ENCODE peak calls at places on chromosomes 7 and 10, in eight cellular contexts. S, T, O, V, I, A, N and G are unnamed samples.
A peak's percentile ranks its signal among the peaks of the same experiment; 100 is the strongest.

GRCh38 chr10:93261089-93261488 is 187.4 kb downstream of the CYP26A1 start:
- DNase-seq in S (no peak), T (no peak), O (no peak), V (no peak), I (no peak), A (no peak), N (no peak), G (no peak)

GRCh38 chr10:131806146-131806545 is 94.7 kb upstream of the PPP2R2D start:
- DNase-seq in S (no peak), T (no peak), O (no peak), V (no peak), I (no peak), A (peak; percentile 10), N (no peak), G (peak; percentile 25)

GRCh38 chr10:90652519-90652918 is 205.3 kb downstream of the HTR7 start:
- DNase-seq in S (no peak), T (no peak), O (no peak), V (no peak), I (no peak), A (no peak), N (no peak), G (no peak)

GRCh38 chr7:6460303-6460702 is 12.5 kb upstream of the DAGLB start:
- DNase-seq in S (no peak), T (no peak), O (no peak), V (no peak), I (no peak), A (peak; percentile 88), N (no peak), G (no peak)

GRCh38 chr7:75879771-75880184 is 944 bp downstream of the RHBDD2 start:
- DNase-seq in S (no peak), T (no peak), O (no peak), V (no peak), I (no peak), A (no peak), N (peak; percentile 61), G (no peak)

GRCh38 chr10:5089869-5090268 is 4.3 kb upstream of the AKR1C3 start:
- DNase-seq in S (no peak), T (no peak), O (no peak), V (no peak), I (no peak), A (no peak), N (no peak), G (no peak)

GRCh38 chr7:150923191-150923590 is 54.9 kb downstream of the KCNH2 start:
- DNase-seq in S (no peak), T (no peak), O (no peak), V (no peak), I (no peak), A (no peak), N (no peak), G (no peak)

GRCh38 chr10:124975977-124976514 is 34.1 kb downstream of the ZRANB1 start:
- DNase-seq in S (no peak), T (peak; percentile 48), O (no peak), V (no peak), I (no peak), A (no peak), N (no peak), G (no peak)

DNA sequence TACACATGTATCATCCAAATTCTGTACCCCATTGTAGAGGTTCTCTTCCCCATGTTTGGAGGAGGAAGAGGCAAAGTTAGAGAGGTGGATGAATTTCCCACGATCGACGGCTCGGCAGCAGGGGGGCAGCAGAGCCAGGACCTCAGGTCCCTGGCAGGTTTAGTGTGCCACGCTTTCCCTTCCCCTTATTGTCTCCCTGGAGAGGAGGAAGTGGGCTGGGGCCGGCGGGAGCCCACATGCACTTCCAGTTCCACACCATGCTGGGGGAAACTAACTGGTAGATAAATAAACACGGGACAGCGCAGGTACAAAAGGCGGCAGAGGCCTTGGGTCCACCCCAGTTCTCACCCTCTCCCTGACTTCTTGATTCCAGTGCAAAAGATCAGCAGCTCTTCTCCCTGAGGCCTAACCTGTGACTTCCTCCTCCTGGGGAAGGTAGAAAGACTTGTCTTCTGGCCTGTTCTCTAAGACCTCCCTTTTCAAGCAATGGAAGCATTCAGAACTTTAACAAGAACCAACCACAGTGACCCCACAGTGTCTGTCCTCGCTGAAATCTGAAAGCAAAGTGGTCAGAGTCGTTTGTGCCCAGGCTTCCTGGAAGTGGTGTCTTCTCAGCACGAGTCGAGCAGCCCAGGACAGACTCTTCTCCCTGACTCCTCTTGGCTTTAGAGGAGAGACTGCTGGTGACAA is 30.5 kb upstream of the SRGN start:
- DNase-seq in S (no peak), T (no peak), O (no peak), V (peak; percentile 88), I (no peak), A (peak; percentile 28), N (no peak), G (no peak)
- TF ChIP-seq POLR2AphosphoS5 in S (no peak), T (no peak), O (no peak), V (peak; percentile 47), I (no peak), A (no peak), N (no peak), G (no peak)

DNA sequence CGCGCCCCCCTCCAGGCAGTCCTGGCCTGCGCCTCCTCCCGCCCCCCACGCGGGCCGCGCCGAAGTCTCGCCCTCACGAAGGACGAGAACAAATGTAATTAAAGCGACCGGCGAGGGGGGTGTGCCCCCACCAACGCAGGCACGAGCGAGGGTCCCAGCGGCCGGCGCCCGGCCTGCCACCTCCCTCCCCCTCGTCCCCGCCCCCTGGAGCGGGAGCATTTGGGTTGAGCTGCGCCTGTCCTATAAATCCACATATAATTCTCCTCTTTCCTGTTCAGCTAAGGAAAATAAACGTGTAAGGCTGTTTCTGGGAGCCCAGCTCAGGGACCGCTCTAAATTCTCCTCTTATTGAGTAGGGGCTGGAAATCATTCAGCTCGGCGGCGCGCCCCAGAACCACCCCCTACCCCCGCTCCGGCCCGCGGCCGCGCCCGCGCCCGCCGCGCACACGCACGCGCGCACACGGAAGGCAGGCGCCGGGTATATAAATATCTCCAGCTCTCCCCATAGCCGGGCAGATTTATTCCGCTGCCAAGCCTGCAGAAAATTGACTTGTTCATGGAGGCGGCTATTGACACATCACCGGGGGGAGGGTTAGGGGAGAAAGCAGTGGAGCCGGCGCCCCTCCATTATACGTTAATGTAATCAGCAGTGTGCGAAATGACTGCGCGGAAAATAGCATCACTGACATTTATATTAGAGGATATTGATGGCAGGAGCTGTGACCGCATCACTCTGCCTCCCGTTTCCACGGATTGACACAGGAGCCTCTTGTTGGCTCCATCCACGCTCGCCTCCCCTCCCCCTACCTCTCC is 61.6 kb upstream of the BTRC start:
- DNase-seq in S (no peak), T (no peak), O (no peak), V (no peak), I (no peak), A (no peak), N (peak; percentile 83), G (no peak)
- TF ChIP-seq POLR2AphosphoS5 in S (no peak), T (no peak), O (no peak), V (no peak), I (no peak), A (no peak), N (no peak), G (no peak)

GRCh38 chr10:13404305-13404759 is 56.2 kb upstream of the SEPHS1 start:
- DNase-seq in S (no peak), T (no peak), O (no peak), V (no peak), I (no peak), A (no peak), N (no peak), G (no peak)
- TF ChIP-seq POLR2AphosphoS5 in S (no peak), T (no peak), O (no peak), V (no peak), I (no peak), A (no peak), N (no peak), G (no peak)

GRCh38 chr7:17521437-17521836 is 223.0 kb downstream of the AHR start:
- DNase-seq in S (no peak), T (no peak), O (no peak), V (no peak), I (no peak), A (no peak), N (no peak), G (no peak)
- TF ChIP-seq POLR2AphosphoS5 in S (no peak), T (no peak), O (no peak), V (no peak), I (no peak), A (no peak), N (no peak), G (no peak)